ENCODE peak calls at places on chromosomes 7 and 10, in ten cellular contexts. R, G, O, I, Q, Z, T, L, U and Y are unnamed samples.

GRCh38 chr7:134071355-134072331 is 55.5 kb upstream of the LRGUK start:
- DNase-seq in Z (no peak), T (no peak), O (no peak), I (no peak), G (no peak), L (no peak), Q (no peak), U (no peak), R (no peak), Y (no peak)

GRCh38 chr7:3162286-3162685 is 118.6 kb upstream of the CARD11 start:
- DNase-seq in Q (no peak), G (no peak), U (no peak), R (peak), L (no peak), T (peak), O (no peak), Z (no peak), I (no peak), Y (no peak)

GRCh38 chr10:128035557-128035973 is 90.7 kb downstream of the MKI67 start:
- DNase-seq in Z (no peak), O (peak), G (peak), Q (peak), U (peak), I (peak), T (peak), L (no peak), R (peak), Y (peak)

GRCh38 chr7:97847791-97848190 is 24.4 kb downstream of the ASNS start:
- DNase-seq in R (no peak), Z (no peak), Q (no peak), T (no peak), I (no peak), O (no peak), G (no peak), U (no peak), L (no peak), Y (no peak)

GRCh38 chr10:58873161-58873560 is 303.3 kb upstream of the PHYHIPL start:
- DNase-seq in Q (no peak), Z (no peak), L (no peak), I (no peak), O (no peak), T (no peak), G (no peak), R (no peak), U (no peak), Y (no peak)

GRCh38 chr7:159152816-159153215 is 8.1 kb upstream of the VIPR2 start:
- DNase-seq in U (no peak), O (no peak), T (no peak), Z (no peak), Q (no peak), G (no peak), R (no peak), I (no peak), L (no peak), Y (no peak)

GRCh38 chr7:47580811-47581331 is 1.0 kb downstream of the TNS3 start:
- DNase-seq in T (no peak), Z (no peak), O (no peak), U (no peak), R (peak), I (no peak), L (no peak), Q (no peak), G (no peak), Y (peak)

GRCh38 chr10:124644771-124645170 is 99.4 kb downstream of the FAM53B start:
- DNase-seq in I (no peak), T (no peak), O (no peak), U (no peak), L (no peak), G (no peak), Z (no peak), R (no peak), Q (no peak), Y (no peak)

GRCh38 chr10:132708936-132709335 is 77.0 kb downstream of the NKX6-2 start:
- DNase-seq in T (no peak), Q (no peak), Z (no peak), I (no peak), L (no peak), G (no peak), R (no peak), U (no peak), O (no peak), Y (no peak)